ENCODE peak calls at places on chromosomes 1 and 21, in eight cellular contexts. K, Y, D, Z, J, C, V and W are unnamed samples.

GRCh38 chr1:969260-969855 is 3.1 kb downstream of the PLEKHN1 start:
- DNase-seq in K (no peak), Y (no peak), D (no peak), Z (no peak), J (no peak), C (no peak), V (no peak), W (no peak)

GRCh38 chr1:108107658-108108057 is 92.5 kb downstream of the SLC25A24 start:
- DNase-seq in K (no peak), Y (no peak), D (no peak), Z (no peak), J (no peak), C (no peak), V (no peak), W (no peak)

GRCh38 chr1:222976453-222976852 is 161.6 kb downstream of the DISP1 start:
- DNase-seq in K (no peak), Y (no peak), D (no peak), Z (no peak), J (no peak), C (no peak), V (no peak), W (no peak)

GRCh38 chr1:247294282-247294681 is 37.4 kb downstream of the ZNF496 start:
- DNase-seq in K (no peak), Y (no peak), D (no peak), Z (no peak), J (no peak), C (no peak), V (no peak), W (no peak)

GRCh38 chr1:6424000-6424565 is 493 bp upstream of the ESPN start:
- DNase-seq in K (no peak), Y (no peak), D (no peak), Z (no peak), J (no peak), C (no peak), V (no peak), W (no peak)

GRCh38 chr1:160836981-160837557 is 25.6 kb downstream of the CD244 start:
- DNase-seq in K (no peak), Y (no peak), D (no peak), Z (no peak), J (peak; percentile 16), C (no peak), V (no peak), W (no peak)

GRCh38 chr1:198700396-198700795 is 61.6 kb downstream of the PTPRC start:
- DNase-seq in K (no peak), Y (no peak), D (no peak), Z (no peak), J (no peak), C (no peak), V (no peak), W (no peak)

GRCh38 chr1:53656916-53657170 is 82.1 kb downstream of the GLIS1 start:
- DNase-seq in K (no peak), Y (no peak), D (no peak), Z (no peak), J (no peak), C (no peak), V (no peak), W (no peak)

GRCh38 chr1:1013922-1014617 is 773 bp downstream of the ISG15 start:
- DNase-seq in K (no peak), Y (no peak), D (no peak), Z (no peak), J (peak; percentile 68), C (no peak), V (no peak), W (no peak)

GRCh38 chr1:2341706-2342383 is 49.5 kb downstream of the MORN1 start:
- DNase-seq in K (no peak), Y (no peak), D (no peak), Z (no peak), J (no peak), C (no peak), V (no peak), W (no peak)

GRCh38 chr1:178694923-178695525 is 30.0 kb upstream of the RALGPS2 start:
- DNase-seq in K (no peak), Y (no peak), D (no peak), Z (no peak), J (no peak), C (no peak), V (no peak), W (no peak)

GRCh38 chr1:153533689-153534201 is 2.0 kb downstream of the S100A6 start:
- DNase-seq in K (no peak), Y (no peak), D (no peak), Z (no peak), J (no peak), C (no peak), V (peak; percentile 56), W (no peak)

GRCh38 chr21:41901782-41902181 is 22.6 kb upstream of the PRDM15 start:
- DNase-seq in K (no peak), Y (no peak), D (no peak), Z (no peak), J (no peak), C (no peak), V (no peak), W (no peak)

GRCh38 chr1:72649211-72649888 is 367.0 kb upstream of the NEGR1 start:
- DNase-seq in K (no peak), Y (no peak), D (no peak), Z (no peak), J (no peak), C (no peak), V (no peak), W (no peak)

GRCh38 chr1:228164561-228165371 is 838 bp upstream of the IBA57 start:
- DNase-seq in K (no peak), Y (no peak), D (no peak), Z (no peak), J (no peak), C (no peak), V (no peak), W (no peak)

GRCh38 chr1:92883297-92883696 is 51.5 kb downstream of the RPL5 start:
- DNase-seq in K (no peak), Y (no peak), D (no peak), Z (no peak), J (no peak), C (no peak), V (no peak), W (no peak)

GRCh38 chr1:52476943-52477342 is 72.5 kb downstream of the PRPF38A start:
- DNase-seq in K (no peak), Y (no peak), D (no peak), Z (no peak), J (no peak), C (no peak), V (no peak), W (no peak)

GRCh38 chr1:2378441-2378851 is 12.9 kb downstream of the MORN1 start:
- DNase-seq in K (no peak), Y (no peak), D (no peak), Z (no peak), J (no peak), C (no peak), V (peak; percentile 28), W (no peak)

GRCh38 chr1:105909811-105910210 is 1146.7 kb upstream of the PRMT6 start:
- DNase-seq in K (no peak), Y (no peak), D (no peak), Z (no peak), J (no peak), C (no peak), V (no peak), W (no peak)

GRCh38 chr1:10794724-10795304 is 1.6 kb downstream of the CASZ1 start:
- DNase-seq in K (no peak), Y (no peak), D (no peak), Z (no peak), J (no peak), C (no peak), V (no peak), W (no peak)

GRCh38 chr1:44798481-44799365 is 1.5 kb upstream of the PLK3 start:
- DNase-seq in K (no peak), Y (no peak), D (no peak), Z (no peak), J (no peak), C (no peak), V (peak; percentile 13), W (peak; percentile 65)

GRCh38 chr1:187264995-187265602 is 436.4 kb downstream of the PLA2G4A start:
- DNase-seq in K (no peak), Y (peak; percentile 81), D (peak; percentile 69), Z (peak; percentile 58), J (peak; percentile 1), C (no peak), V (peak; percentile 82), W (peak; percentile 76)

GRCh38 chr21:26795866-26796329 is 49.3 kb downstream of the ADAMTS1 start:
- DNase-seq in K (no peak), Y (peak; percentile 36), D (peak; percentile 83), Z (peak; percentile 88), J (no peak), C (no peak), V (peak; percentile 95), W (peak; percentile 54)

GRCh38 chr1:30109853-30110252 is 613.5 kb downstream of the MATN1 start:
- DNase-seq in K (no peak), Y (no peak), D (no peak), Z (no peak), J (no peak), C (no peak), V (no peak), W (no peak)

GRCh38 chr1:230977781-230978490 is 725 bp downstream of the TTC13 start:
- DNase-seq in K (peak; percentile 6), Y (peak; percentile 71), D (peak; percentile 21), Z (no peak), J (peak; percentile 27), C (peak; percentile 10), V (peak; percentile 61), W (peak; percentile 47)

GRCh38 chr1:55214214-55214902 is 806 bp downstream of the USP24 start:
- DNase-seq in K (no peak), Y (peak; percentile 39), D (no peak), Z (peak; percentile 54), J (peak; percentile 40), C (no peak), V (peak; percentile 45), W (no peak)

GRCh38 chr1:64898107-64898861 is 68.1 kb downstream of the JAK1 start:
- DNase-seq in K (peak; percentile 3), Y (no peak), D (peak; percentile 30), Z (peak; percentile 9), J (no peak), C (no peak), V (peak; percentile 19), W (peak; percentile 62)

GRCh38 chr1:109821221-109821669 is 57.5 kb upstream of the EPS8L3 start:
- DNase-seq in K (no peak), Y (no peak), D (no peak), Z (no peak), J (peak; percentile 37), C (no peak), V (no peak), W (no peak)

GRCh38 chr1:13816016-13816760 is 116.2 kb downstream of the PRDM2 start:
- DNase-seq in K (no peak), Y (no peak), D (no peak), Z (no peak), J (no peak), C (no peak), V (no peak), W (no peak)

GRCh38 chr1:201646623-201647022 is 107.7 kb downstream of the NAV1 start:
- DNase-seq in K (no peak), Y (no peak), D (peak; percentile 57), Z (no peak), J (no peak), C (no peak), V (no peak), W (no peak)

GRCh38 chr1:190168893-190169292 is 308.8 kb downstream of the BRINP3 start:
- DNase-seq in K (no peak), Y (no peak), D (no peak), Z (no peak), J (no peak), C (no peak), V (no peak), W (no peak)

GRCh38 chr1:34500451-34500850 is 254.4 kb upstream of the GJB5 start:
- DNase-seq in K (no peak), Y (no peak), D (no peak), Z (no peak), J (no peak), C (no peak), V (no peak), W (no peak)

GRCh38 chr1:229793488-229793887 is 167.4 kb downstream of the URB2 start:
- DNase-seq in K (no peak), Y (no peak), D (no peak), Z (no peak), J (no peak), C (no peak), V (no peak), W (no peak)

GRCh38 chr1:231443363-231443762 is 21.3 kb upstream of the EGLN1 start:
- DNase-seq in K (no peak), Y (no peak), D (no peak), Z (no peak), J (no peak), C (no peak), V (no peak), W (no peak)